ENCODE peak calls at places on chromosomes 6 and 20, in six cellular contexts. One of them, this sample, is unnamed.

GRCh38 chr6:38639498-38640215 is at the start of gene BTBD9:
- DNase-seq in suprapubic skin: peak
- DNase-seq in heart left ventricle: peak
- DNase-seq in adrenal gland: peak
- DNase-seq in uterus: peak
- DNase-seq in K562: peak
- DNase-seq in this sample: peak

GRCh38 chr20:62928246-62928939 is 2.1 kb upstream of the DIDO1 start:
- DNase-seq in suprapubic skin: no peak
- DNase-seq in heart left ventricle: no peak
- DNase-seq in adrenal gland: no peak
- DNase-seq in uterus: no peak
- DNase-seq in K562: no peak
- DNase-seq in this sample: peak

GRCh38 chr6:118122801-118123200 is 215.7 kb downstream of the SLC35F1 start:
- DNase-seq in suprapubic skin: no peak
- DNase-seq in heart left ventricle: no peak
- DNase-seq in adrenal gland: no peak
- DNase-seq in uterus: no peak
- DNase-seq in K562: no peak
- DNase-seq in this sample: no peak

GRCh38 chr6:26087284-26088115 is at the start of gene HFE:
- DNase-seq in suprapubic skin: peak
- DNase-seq in heart left ventricle: peak
- DNase-seq in adrenal gland: peak
- DNase-seq in uterus: peak
- DNase-seq in K562: peak
- DNase-seq in this sample: peak

GRCh38 chr6:137106183-137106582 is 61.4 kb upstream of the IL20RA start:
- DNase-seq in suprapubic skin: no peak
- DNase-seq in heart left ventricle: no peak
- DNase-seq in adrenal gland: no peak
- DNase-seq in uterus: no peak
- DNase-seq in K562: no peak
- DNase-seq in this sample: no peak

GRCh38 chr20:13037727-13038126 is 29.0 kb downstream of the SPTLC3 start:
- DNase-seq in suprapubic skin: no peak
- DNase-seq in heart left ventricle: no peak
- DNase-seq in adrenal gland: no peak
- DNase-seq in uterus: no peak
- DNase-seq in K562: no peak
- DNase-seq in this sample: no peak

GRCh38 chr6:3208096-3208774 is 19.2 kb downstream of the TUBB2B start:
- DNase-seq in suprapubic skin: peak
- DNase-seq in heart left ventricle: no peak
- DNase-seq in adrenal gland: no peak
- DNase-seq in uterus: no peak
- DNase-seq in K562: peak
- DNase-seq in this sample: no peak

GRCh38 chr6:39847216-39847615 is 55.0 kb downstream of the DAAM2 start:
- DNase-seq in suprapubic skin: no peak
- DNase-seq in heart left ventricle: peak
- DNase-seq in adrenal gland: no peak
- DNase-seq in uterus: peak
- DNase-seq in K562: no peak
- DNase-seq in this sample: no peak

GRCh38 chr6:40695750-40696415 is 108.7 kb upstream of the LRFN2 start:
- DNase-seq in suprapubic skin: no peak
- DNase-seq in heart left ventricle: no peak
- DNase-seq in adrenal gland: peak
- DNase-seq in uterus: no peak
- DNase-seq in K562: no peak
- DNase-seq in this sample: no peak

DNA sequence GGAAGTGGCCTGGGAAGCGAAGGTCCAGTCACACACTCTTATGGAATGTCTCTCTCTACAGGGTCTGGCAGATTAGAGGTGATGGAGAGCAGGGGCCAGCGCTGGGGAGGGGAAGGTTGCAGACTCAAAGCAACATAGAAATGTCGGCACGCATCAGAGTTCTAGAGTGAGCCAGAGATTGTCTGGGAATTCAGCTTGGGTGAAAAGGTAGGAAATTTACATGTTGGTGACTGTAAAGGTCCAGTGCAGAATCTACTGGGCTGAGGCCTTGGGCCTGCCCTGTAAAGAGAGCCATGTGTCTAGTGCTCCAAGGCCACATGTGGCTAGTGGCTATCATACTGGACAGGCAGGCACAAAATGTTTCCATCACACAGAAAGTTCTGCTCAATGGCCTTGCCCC is 80.8 kb downstream of the FOXA2 start:
- DNase-seq in suprapubic skin: no peak
- DNase-seq in heart left ventricle: no peak
- DNase-seq in adrenal gland: no peak
- DNase-seq in uterus: no peak
- DNase-seq in K562: no peak
- DNase-seq in this sample: no peak
- TF ChIP-seq POLR2A in suprapubic skin: no peak
- TF ChIP-seq POLR2A in heart left ventricle: no peak
- TF ChIP-seq POLR2A in adrenal gland: no peak
- TF ChIP-seq POLR2A in uterus: no peak
- TF ChIP-seq POLR2A in K562: no peak
- TF ChIP-seq POLR2A in this sample: no peak

DNA sequence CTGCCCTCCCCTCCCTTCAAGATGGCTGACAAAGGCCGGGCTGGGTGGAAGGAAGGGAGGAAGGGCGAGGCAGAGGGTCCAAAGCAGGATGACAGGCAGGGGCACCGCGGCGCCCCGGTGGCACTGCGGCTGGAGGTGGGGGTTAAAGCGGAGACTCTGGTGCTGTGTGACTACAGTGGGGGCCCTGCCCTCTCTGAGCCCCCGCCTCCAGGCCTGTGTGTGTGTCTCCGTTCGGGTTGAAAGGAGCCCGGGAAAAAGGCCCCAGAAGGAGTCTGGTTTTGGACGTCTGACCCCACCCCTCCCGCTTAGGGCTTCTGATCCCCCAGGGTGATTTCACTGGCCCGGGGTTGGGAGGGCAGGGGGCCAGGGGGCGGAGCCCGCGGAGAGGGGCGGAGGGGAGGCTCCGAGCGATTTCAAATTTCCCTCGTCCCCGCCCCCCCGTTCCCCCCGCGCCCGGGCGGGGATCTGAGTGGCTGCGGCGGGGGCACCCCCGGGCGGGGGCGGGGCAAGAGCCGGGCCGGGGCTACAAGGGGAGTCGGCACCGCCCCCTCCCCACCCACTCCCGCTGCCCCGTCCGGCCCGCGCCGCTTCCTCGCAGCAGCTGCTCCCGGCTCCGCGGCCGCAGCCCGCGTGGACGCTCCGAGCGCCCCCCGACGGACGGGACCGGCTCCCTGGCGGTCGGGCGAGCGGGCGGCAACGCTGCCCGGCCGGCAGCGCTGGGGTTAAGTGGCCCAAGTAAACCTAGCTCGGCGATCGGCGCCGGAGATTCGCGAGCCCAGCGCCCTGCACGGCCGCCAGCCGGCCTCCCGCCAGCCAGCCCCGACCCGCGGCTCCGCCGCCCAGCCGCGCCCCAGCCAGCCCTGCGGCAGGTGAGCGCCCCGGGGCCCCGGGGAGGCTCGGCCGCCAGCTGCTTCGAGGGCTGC is at the start of gene DNMT3B:
- DNase-seq in suprapubic skin: no peak
- DNase-seq in heart left ventricle: peak
- DNase-seq in adrenal gland: peak
- DNase-seq in uterus: peak
- DNase-seq in K562: peak
- DNase-seq in this sample: peak
- TF ChIP-seq POLR2A in suprapubic skin: no peak
- TF ChIP-seq POLR2A in heart left ventricle: no peak
- TF ChIP-seq POLR2A in adrenal gland: no peak
- TF ChIP-seq POLR2A in uterus: no peak
- TF ChIP-seq POLR2A in K562: peak
- TF ChIP-seq POLR2A in this sample: peak

GRCh38 chr20:38404016-38404415 is 31.1 kb downstream of the SNHG17 start:
- DNase-seq in suprapubic skin: no peak
- DNase-seq in heart left ventricle: no peak
- DNase-seq in adrenal gland: no peak
- DNase-seq in uterus: no peak
- DNase-seq in K562: no peak
- DNase-seq in this sample: no peak
- TF ChIP-seq POLR2A in suprapubic skin: no peak
- TF ChIP-seq POLR2A in heart left ventricle: no peak
- TF ChIP-seq POLR2A in adrenal gland: no peak
- TF ChIP-seq POLR2A in uterus: no peak
- TF ChIP-seq POLR2A in K562: no peak
- TF ChIP-seq POLR2A in this sample: no peak

GRCh38 chr6:30647039-30647801 is at the start of gene C6orf136:
- DNase-seq in suprapubic skin: no peak
- DNase-seq in heart left ventricle: peak
- DNase-seq in adrenal gland: peak
- DNase-seq in uterus: peak
- DNase-seq in K562: peak
- DNase-seq in this sample: peak
- TF ChIP-seq POLR2A in suprapubic skin: peak
- TF ChIP-seq POLR2A in heart left ventricle: no peak
- TF ChIP-seq POLR2A in adrenal gland: peak
- TF ChIP-seq POLR2A in uterus: no peak
- TF ChIP-seq POLR2A in K562: peak
- TF ChIP-seq POLR2A in this sample: peak

DNA sequence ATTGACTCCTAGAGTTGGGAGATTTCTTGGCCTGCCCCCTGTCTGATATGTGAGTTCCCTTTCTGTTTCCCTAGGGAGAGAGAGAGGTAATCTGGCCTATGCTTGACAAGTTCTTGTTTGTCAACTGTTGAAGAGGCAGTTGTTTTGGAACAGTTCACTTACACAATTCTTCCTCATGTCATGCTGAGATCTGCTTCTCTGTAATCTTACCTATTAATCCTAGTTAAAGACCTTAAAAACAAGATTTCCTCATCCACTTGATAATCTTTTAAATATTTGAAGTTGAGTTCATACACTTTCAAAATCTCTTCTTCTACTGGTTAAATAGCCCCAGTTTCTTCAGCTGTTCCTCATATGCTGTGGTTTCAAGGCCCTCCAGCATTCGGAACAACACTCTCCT is 89.9 kb downstream of the FIG4 start:
- DNase-seq in suprapubic skin: no peak
- DNase-seq in heart left ventricle: no peak
- DNase-seq in adrenal gland: no peak
- DNase-seq in uterus: no peak
- DNase-seq in K562: no peak
- DNase-seq in this sample: no peak
- TF ChIP-seq POLR2A in suprapubic skin: no peak
- TF ChIP-seq POLR2A in heart left ventricle: no peak
- TF ChIP-seq POLR2A in adrenal gland: no peak
- TF ChIP-seq POLR2A in uterus: no peak
- TF ChIP-seq POLR2A in K562: no peak
- TF ChIP-seq POLR2A in this sample: no peak

GRCh38 chr20:64078934-64079272 is 415 bp downstream of the RGS19 start:
- DNase-seq in suprapubic skin: no peak
- DNase-seq in heart left ventricle: no peak
- DNase-seq in adrenal gland: no peak
- DNase-seq in uterus: no peak
- DNase-seq in K562: no peak
- DNase-seq in this sample: no peak

GRCh38 chr20:64076061-64076997 is 3.0 kb downstream of the RGS19 start:
- DNase-seq in suprapubic skin: no peak
- DNase-seq in heart left ventricle: no peak
- DNase-seq in adrenal gland: no peak
- DNase-seq in uterus: no peak
- DNase-seq in K562: no peak
- DNase-seq in this sample: no peak

GRCh38 chr20:64077876-64078551 is 1.3 kb downstream of the RGS19 start:
- DNase-seq in suprapubic skin: no peak
- DNase-seq in heart left ventricle: no peak
- DNase-seq in adrenal gland: no peak
- DNase-seq in uterus: no peak
- DNase-seq in K562: no peak
- DNase-seq in this sample: no peak

GRCh38 chr20:64077094-64077493 is 2.2 kb downstream of the RGS19 start:
- DNase-seq in suprapubic skin: no peak
- DNase-seq in heart left ventricle: peak
- DNase-seq in adrenal gland: no peak
- DNase-seq in uterus: no peak
- DNase-seq in K562: no peak
- DNase-seq in this sample: no peak

GRCh38 chr20:64077541-64077875 is 1.8 kb downstream of the RGS19 start:
- DNase-seq in suprapubic skin: no peak
- DNase-seq in heart left ventricle: no peak
- DNase-seq in adrenal gland: no peak
- DNase-seq in uterus: no peak
- DNase-seq in K562: no peak
- DNase-seq in this sample: no peak
- TF ChIP-seq POLR2A in suprapubic skin: no peak
- TF ChIP-seq POLR2A in heart left ventricle: no peak
- TF ChIP-seq POLR2A in adrenal gland: no peak
- TF ChIP-seq POLR2A in uterus: no peak
- TF ChIP-seq POLR2A in K562: no peak
- TF ChIP-seq POLR2A in this sample: no peak

GRCh38 chr20:32234135-32234808 is 26.6 kb downstream of the POFUT1 start:
- DNase-seq in suprapubic skin: no peak
- DNase-seq in heart left ventricle: no peak
- DNase-seq in adrenal gland: no peak
- DNase-seq in uterus: no peak
- DNase-seq in K562: no peak
- DNase-seq in this sample: no peak

GRCh38 chr20:32231847-32232246 is 24.2 kb downstream of the POFUT1 start:
- DNase-seq in suprapubic skin: no peak
- DNase-seq in heart left ventricle: no peak
- DNase-seq in adrenal gland: no peak
- DNase-seq in uterus: no peak
- DNase-seq in K562: no peak
- DNase-seq in this sample: no peak

GRCh38 chr20:32230707-32231106 is 23.0 kb downstream of the POFUT1 start:
- DNase-seq in suprapubic skin: no peak
- DNase-seq in heart left ventricle: no peak
- DNase-seq in adrenal gland: no peak
- DNase-seq in uterus: no peak
- DNase-seq in K562: no peak
- DNase-seq in this sample: no peak

GRCh38 chr20:32231245-32231644 is 23.6 kb downstream of the POFUT1 start:
- DNase-seq in suprapubic skin: no peak
- DNase-seq in heart left ventricle: no peak
- DNase-seq in adrenal gland: no peak
- DNase-seq in uterus: no peak
- DNase-seq in K562: no peak
- DNase-seq in this sample: no peak

DNA sequence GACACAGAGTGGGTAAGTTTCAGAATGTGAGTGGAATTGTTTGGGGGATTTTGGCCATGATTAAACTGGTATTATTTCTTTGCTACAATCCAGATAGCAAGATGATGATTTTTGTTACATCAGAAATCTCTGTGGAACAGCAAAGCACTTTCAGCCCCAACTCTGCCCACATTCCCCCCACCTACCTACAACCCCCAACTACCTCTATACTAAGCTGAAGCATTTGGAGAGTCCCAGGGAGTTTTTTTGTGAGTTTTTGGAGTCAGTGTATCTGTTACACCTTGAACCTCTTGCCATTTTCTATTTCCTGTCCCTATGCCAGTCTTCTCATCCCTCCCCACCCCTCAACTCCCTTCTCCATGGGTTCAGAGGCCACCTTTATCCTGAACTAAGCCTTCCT is 24.8 kb downstream of the POFUT1 start:
- DNase-seq in suprapubic skin: no peak
- DNase-seq in heart left ventricle: no peak
- DNase-seq in adrenal gland: no peak
- DNase-seq in uterus: no peak
- DNase-seq in K562: no peak
- DNase-seq in this sample: no peak
- TF ChIP-seq POLR2A in suprapubic skin: no peak
- TF ChIP-seq POLR2A in heart left ventricle: no peak
- TF ChIP-seq POLR2A in adrenal gland: no peak
- TF ChIP-seq POLR2A in uterus: no peak
- TF ChIP-seq POLR2A in K562: no peak
- TF ChIP-seq POLR2A in this sample: no peak

GRCh38 chr6:44064089-44064947 is 62.9 kb downstream of the MRPL14 start:
- DNase-seq in suprapubic skin: no peak
- DNase-seq in heart left ventricle: peak
- DNase-seq in adrenal gland: peak
- DNase-seq in uterus: peak
- DNase-seq in K562: peak
- DNase-seq in this sample: no peak
- TF ChIP-seq POLR2A in suprapubic skin: no peak
- TF ChIP-seq POLR2A in heart left ventricle: no peak
- TF ChIP-seq POLR2A in adrenal gland: no peak
- TF ChIP-seq POLR2A in uterus: no peak
- TF ChIP-seq POLR2A in K562: peak
- TF ChIP-seq POLR2A in this sample: peak

This sample was measured in erythroblast.